ENCODE peak calls at places on chromosomes 2 and 18, in nine cellular contexts. Z is left lung, D is heart right ventricle, O is left ventricle myocardium inferior, A is tibial nerve, S is right lobe of liver, W is body of pancreas, E is transverse colon, U is mucosa of descending colon. H is an unnamed sample.
A peak's percentile ranks its signal among the peaks of the same experiment; 100 is the strongest.

GRCh38 chr18:48575301-48575657 is 36.4 kb downstream of the CTIF start:
- DNase-seq in D (no peak), E (no peak), W (no peak), A (no peak), O (no peak), S (no peak), U (no peak), Z (no peak), H (no peak)

GRCh38 chr2:44884677-44885076 is 56.8 kb upstream of the SIX3 start:
- DNase-seq in A (no peak), Z (no peak), U (no peak), E (no peak), W (no peak), S (no peak), D (no peak), O (no peak), H (no peak)

GRCh38 chr18:71022389-71022788 is 733.5 kb downstream of the SOCS6 start:
- DNase-seq in S (no peak), A (no peak), E (no peak), D (no peak), W (no peak), U (no peak), Z (no peak), O (no peak), H (no peak)

GRCh38 chr2:84849271-84849952 is 31.5 kb downstream of the TRABD2A start:
- DNase-seq in E (no peak), W (no peak), U (peak; percentile 30), O (no peak), S (no peak), Z (no peak), D (no peak), A (no peak), H (no peak)

GRCh38 chr18:3649559-3650426 is 199.8 kb downstream of the TGIF1 start:
- DNase-seq in O (no peak), S (no peak), E (no peak), U (no peak), D (no peak), A (peak; percentile 42), W (peak; percentile 23), Z (no peak), H (peak; percentile 50)

GRCh38 chr2:236935131-236935530 is 150.6 kb upstream of the COPS8 start:
- DNase-seq in A (no peak), Z (no peak), D (no peak), E (no peak), W (no peak), S (no peak), O (no peak), U (no peak), H (no peak)

GRCh38 chr2:100395532-100396350 is 21.7 kb downstream of the CHST10 start:
- DNase-seq in E (no peak), Z (no peak), D (no peak), U (no peak), W (no peak), O (no peak), A (no peak), S (no peak), H (no peak)

GRCh38 chr2:32485399-32485798 is 128.6 kb downstream of the BIRC6 start:
- DNase-seq in E (no peak), W (no peak), S (no peak), U (no peak), A (no peak), D (no peak), Z (no peak), O (no peak), H (no peak)

GRCh38 chr2:239300242-239300641 is 100.6 kb downstream of the HDAC4 start:
- DNase-seq in Z (no peak), E (no peak), U (no peak), S (peak; percentile 21), A (no peak), D (no peak), W (no peak), O (peak; percentile 14), H (no peak)

GRCh38 chr2:179695486-179695885 is 165.9 kb downstream of the ZNF385B start:
- DNase-seq in W (no peak), Z (no peak), U (no peak), O (no peak), S (no peak), E (no peak), D (no peak), A (no peak), H (no peak)

GRCh38 chr2:120552079-120552478 is 183.6 kb upstream of the GLI2 start:
- DNase-seq in S (peak; percentile 54), W (no peak), A (no peak), E (no peak), O (no peak), Z (no peak), U (no peak), D (no peak), H (no peak)

GRCh38 chr18:65754121-65754520 is 3.3 kb downstream of the CDH7 start:
- DNase-seq in S (no peak), D (no peak), E (no peak), Z (no peak), A (no peak), U (no peak), W (no peak), O (no peak), H (no peak)

GRCh38 chr2:127631184-127631996 is 14.6 kb upstream of the GPR17 start:
- DNase-seq in Z (peak; percentile 76), D (no peak), U (no peak), O (no peak), A (no peak), S (no peak), W (no peak), E (no peak), H (no peak)
- H3K4me1 ChIP-seq in Z (peaks cover 47% of the 10 kb centered on the region), D (peaks cover 64% of the 10 kb centered on the region), U (peaks cover 5% of the 10 kb centered on the region), O (peaks cover 98% of the 10 kb centered on the region), A (peaks cover 18% of the 10 kb centered on the region), S (no peaks in the 10 kb centered on the region), W (no peaks in the 10 kb centered on the region), E (no peaks in the 10 kb centered on the region), H (peaks cover 35% of the 10 kb centered on the region)

DNA sequence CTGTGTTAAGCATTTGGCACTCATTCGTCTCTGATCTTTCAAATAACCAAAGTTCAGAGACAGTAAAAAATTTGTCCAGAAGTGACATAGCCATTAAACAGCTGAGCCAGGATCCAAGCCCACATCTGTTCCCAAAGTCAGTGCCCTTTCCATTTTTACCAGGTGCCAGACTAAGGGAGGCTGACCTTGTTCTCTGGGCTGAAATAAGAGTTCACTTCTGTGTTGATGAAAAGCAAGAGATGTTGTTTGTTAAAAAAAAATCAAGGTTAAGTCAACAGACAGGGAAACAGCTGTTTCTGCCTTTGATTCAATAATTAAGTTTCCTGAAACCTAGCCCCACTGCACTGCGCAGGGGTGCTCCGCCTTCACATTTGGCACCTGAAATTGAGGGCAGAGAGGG is 117.1 kb downstream of the PRKRA start:
- DNase-seq in A (no peak), Z (no peak), D (no peak), W (no peak), U (no peak), E (no peak), S (no peak), O (no peak), H (no peak)
- H3K4me1 ChIP-seq in A (no peaks in the 10 kb centered on the region), Z (no peaks in the 10 kb centered on the region), D (no peaks in the 10 kb centered on the region), W (peaks cover 8% of the 10 kb centered on the region), U (no peaks in the 10 kb centered on the region), E (no peaks in the 10 kb centered on the region), S (peaks cover 26% of the 10 kb centered on the region), O (peaks cover 3% of the 10 kb centered on the region), H (no peaks in the 10 kb centered on the region)

GRCh38 chr18:14974088-14974487 is 226.1 kb downstream of the ANKRD30B start:
- DNase-seq in D (no peak), W (no peak), U (no peak), E (no peak), A (no peak), O (no peak), S (no peak), Z (no peak), H (no peak)

GRCh38 chr18:14975431-14975830 is 227.5 kb downstream of the ANKRD30B start:
- DNase-seq in A (no peak), E (no peak), D (no peak), U (no peak), S (no peak), O (no peak), Z (no peak), W (no peak), H (no peak)

GRCh38 chr18:14971461-14972185 is 223.7 kb downstream of the ANKRD30B start:
- DNase-seq in U (no peak), W (no peak), S (no peak), E (no peak), D (no peak), O (no peak), Z (no peak), A (no peak), H (no peak)

GRCh38 chr18:14976736-14977430 is 228.9 kb downstream of the ANKRD30B start:
- DNase-seq in U (no peak), D (no peak), W (no peak), O (no peak), A (no peak), E (no peak), S (no peak), Z (no peak), H (no peak)

GRCh38 chr18:14974576-14974975 is 226.6 kb downstream of the ANKRD30B start:
- DNase-seq in W (no peak), D (no peak), U (no peak), A (no peak), E (no peak), O (no peak), S (no peak), Z (no peak), H (no peak)
- H3K4me1 ChIP-seq in W (no peaks in the 10 kb centered on the region), D (no peaks in the 10 kb centered on the region), U (no peaks in the 10 kb centered on the region), A (no peaks in the 10 kb centered on the region), E (no peaks in the 10 kb centered on the region), O (no peaks in the 10 kb centered on the region), S (no peaks in the 10 kb centered on the region), Z (no peaks in the 10 kb centered on the region), H (peaks cover 10% of the 10 kb centered on the region)

GRCh38 chr2:58535994-58536393 is 294.9 kb upstream of the FANCL start:
- DNase-seq in W (no peak), O (no peak), D (no peak), Z (no peak), U (no peak), E (no peak), S (no peak), A (no peak), H (no peak)

GRCh38 chr2:58527656-58528055 is 286.5 kb upstream of the FANCL start:
- DNase-seq in A (no peak), U (no peak), E (no peak), S (no peak), W (no peak), D (no peak), O (no peak), Z (no peak), H (no peak)

GRCh38 chr2:58532641-58533040 is 291.5 kb upstream of the FANCL start:
- DNase-seq in Z (no peak), S (no peak), O (no peak), E (no peak), W (no peak), D (no peak), A (no peak), U (no peak), H (no peak)

GRCh38 chr2:58535182-58535581 is 294.1 kb upstream of the FANCL start:
- DNase-seq in A (no peak), S (no peak), W (no peak), U (no peak), E (no peak), O (no peak), D (no peak), Z (no peak), H (no peak)

DNA sequence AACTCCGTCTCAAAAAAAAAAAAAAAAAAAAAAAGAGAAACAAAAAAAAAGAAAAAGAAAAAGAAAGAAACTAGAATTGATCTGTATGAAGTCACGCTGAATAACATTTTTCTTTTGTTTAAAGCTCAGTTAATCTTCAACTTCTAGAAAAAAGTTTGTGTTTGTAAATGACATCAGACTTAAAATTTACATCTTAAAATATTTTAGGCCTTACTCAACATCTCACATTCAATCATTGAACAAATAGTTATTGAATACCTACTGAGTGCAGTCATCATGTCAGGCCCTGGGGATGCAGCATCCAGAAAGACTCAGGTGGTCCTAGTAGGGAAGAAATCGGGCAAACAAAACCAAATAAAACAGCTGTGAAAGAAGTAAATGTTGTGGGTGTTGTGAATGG is 292.3 kb upstream of the FANCL start:
- DNase-seq in W (no peak), A (no peak), U (no peak), D (no peak), E (no peak), Z (no peak), S (no peak), O (no peak), H (no peak)
- H3K4me1 ChIP-seq in W (no peaks in the 10 kb centered on the region), A (no peaks in the 10 kb centered on the region), U (no peaks in the 10 kb centered on the region), D (no peaks in the 10 kb centered on the region), E (no peaks in the 10 kb centered on the region), Z (no peaks in the 10 kb centered on the region), S (no peaks in the 10 kb centered on the region), O (no peaks in the 10 kb centered on the region), H (no peaks in the 10 kb centered on the region)

H was measured in tibial artery.